ENCODE peak calls at places on chromosome 3, in eight cellular contexts. One of them, this sample, is unnamed.

GRCh38 chr3:171374260-171374659 is 85.9 kb downstream of the TNIK start:
- DNase-seq in IMR-90: peak; percentile 46
- DNase-seq in RWPE2: no peak
- DNase-seq in HCT116: no peak
- DNase-seq in psoas muscle: no peak
- DNase-seq in brain microvascular endothelial cell: no peak
- DNase-seq in stomach: no peak
- DNase-seq in colonic mucosa: no peak
- DNase-seq in this sample: peak; percentile 39

GRCh38 chr3:13234155-13234505 is 160.9 kb upstream of the IQSEC1 start:
- DNase-seq in colonic mucosa: no peak
- DNase-seq in brain microvascular endothelial cell: no peak
- DNase-seq in IMR-90: no peak
- DNase-seq in RWPE2: no peak
- DNase-seq in psoas muscle: no peak
- DNase-seq in stomach: no peak
- DNase-seq in HCT116: no peak
- DNase-seq in this sample: no peak

GRCh38 chr3:152891678-152892077 is 56.7 kb downstream of the P2RY1 start:
- DNase-seq in IMR-90: no peak
- DNase-seq in RWPE2: no peak
- DNase-seq in psoas muscle: no peak
- DNase-seq in colonic mucosa: no peak
- DNase-seq in stomach: no peak
- DNase-seq in HCT116: no peak
- DNase-seq in brain microvascular endothelial cell: no peak
- DNase-seq in this sample: no peak

GRCh38 chr3:58299839-58300516 is 6.1 kb upstream of the RPP14 start:
- DNase-seq in IMR-90: peak; percentile 73
- DNase-seq in colonic mucosa: no peak
- DNase-seq in HCT116: no peak
- DNase-seq in brain microvascular endothelial cell: peak; percentile 22
- DNase-seq in stomach: no peak
- DNase-seq in psoas muscle: no peak
- DNase-seq in RWPE2: no peak
- DNase-seq in this sample: peak; percentile 79

GRCh38 chr3:151327571-151328198 is 1.7 kb downstream of the P2RY13 start:
- DNase-seq in brain microvascular endothelial cell: no peak
- DNase-seq in stomach: no peak
- DNase-seq in IMR-90: peak; percentile 34
- DNase-seq in RWPE2: no peak
- DNase-seq in HCT116: no peak
- DNase-seq in colonic mucosa: no peak
- DNase-seq in psoas muscle: no peak
- DNase-seq in this sample: peak; percentile 24

GRCh38 chr3:39178553-39178952 is 13.8 kb downstream of the XIRP1 start:
- DNase-seq in IMR-90: peak; percentile 77
- DNase-seq in psoas muscle: no peak
- DNase-seq in HCT116: no peak
- DNase-seq in RWPE2: no peak
- DNase-seq in colonic mucosa: no peak
- DNase-seq in brain microvascular endothelial cell: no peak
- DNase-seq in stomach: no peak
- DNase-seq in this sample: no peak

GRCh38 chr3:158912621-158913020 is 110.8 kb downstream of the MFSD1 start:
- DNase-seq in colonic mucosa: no peak
- DNase-seq in stomach: no peak
- DNase-seq in RWPE2: no peak
- DNase-seq in brain microvascular endothelial cell: peak; percentile 15
- DNase-seq in psoas muscle: no peak
- DNase-seq in IMR-90: no peak
- DNase-seq in HCT116: no peak
- DNase-seq in this sample: no peak

GRCh38 chr3:123347691-123348264 is 101.1 kb downstream of the ADCY5 start:
- DNase-seq in colonic mucosa: no peak
- DNase-seq in HCT116: no peak
- DNase-seq in psoas muscle: no peak
- DNase-seq in IMR-90: no peak
- DNase-seq in RWPE2: peak; percentile 38
- DNase-seq in brain microvascular endothelial cell: no peak
- DNase-seq in stomach: no peak
- DNase-seq in this sample: no peak

GRCh38 chr3:170773682-170774081 is 96.3 kb downstream of the RPL22L1 start:
- DNase-seq in RWPE2: no peak
- DNase-seq in colonic mucosa: no peak
- DNase-seq in IMR-90: no peak
- DNase-seq in brain microvascular endothelial cell: no peak
- DNase-seq in psoas muscle: no peak
- DNase-seq in stomach: no peak
- DNase-seq in HCT116: no peak
- DNase-seq in this sample: no peak

GRCh38 chr3:64266065-64266874 is 41.0 kb upstream of the PRICKLE2 start:
- DNase-seq in IMR-90: peak; percentile 94
- DNase-seq in RWPE2: no peak
- DNase-seq in HCT116: no peak
- DNase-seq in brain microvascular endothelial cell: peak; percentile 81
- DNase-seq in stomach: no peak
- DNase-seq in psoas muscle: no peak
- DNase-seq in colonic mucosa: peak; percentile 19
- DNase-seq in this sample: no peak

GRCh38 chr3:193857996-193858395 is 265.0 kb downstream of the OPA1 start:
- DNase-seq in brain microvascular endothelial cell: no peak
- DNase-seq in IMR-90: peak; percentile 89
- DNase-seq in stomach: no peak
- DNase-seq in RWPE2: no peak
- DNase-seq in psoas muscle: no peak
- DNase-seq in HCT116: no peak
- DNase-seq in colonic mucosa: no peak
- DNase-seq in this sample: peak; percentile 97

GRCh38 chr3:183274609-183275008 is 21.6 kb downstream of the B3GNT5 start:
- DNase-seq in brain microvascular endothelial cell: no peak
- DNase-seq in IMR-90: no peak
- DNase-seq in colonic mucosa: no peak
- DNase-seq in stomach: no peak
- DNase-seq in psoas muscle: no peak
- DNase-seq in RWPE2: no peak
- DNase-seq in HCT116: no peak
- DNase-seq in this sample: no peak

GRCh38 chr3:143640774-143641173 is 207.5 kb downstream of the SLC9A9 start:
- DNase-seq in brain microvascular endothelial cell: no peak
- DNase-seq in IMR-90: no peak
- DNase-seq in RWPE2: no peak
- DNase-seq in HCT116: no peak
- DNase-seq in psoas muscle: no peak
- DNase-seq in stomach: no peak
- DNase-seq in colonic mucosa: no peak
- DNase-seq in this sample: no peak

GRCh38 chr3:102662223-102662622 is 227.4 kb downstream of the ZPLD1 start:
- DNase-seq in brain microvascular endothelial cell: no peak
- DNase-seq in RWPE2: no peak
- DNase-seq in colonic mucosa: no peak
- DNase-seq in stomach: no peak
- DNase-seq in HCT116: no peak
- DNase-seq in IMR-90: no peak
- DNase-seq in psoas muscle: no peak
- DNase-seq in this sample: no peak

GRCh38 chr3:101167341-101167740 is 153.0 kb downstream of the IMPG2 start:
- DNase-seq in RWPE2: no peak
- DNase-seq in colonic mucosa: no peak
- DNase-seq in HCT116: no peak
- DNase-seq in stomach: no peak
- DNase-seq in IMR-90: no peak
- DNase-seq in psoas muscle: no peak
- DNase-seq in brain microvascular endothelial cell: no peak
- DNase-seq in this sample: no peak

GRCh38 chr3:55692958-55693558 is 206.0 kb upstream of the WNT5A start:
- DNase-seq in IMR-90: peak; percentile 81
- DNase-seq in brain microvascular endothelial cell: peak; percentile 65
- DNase-seq in HCT116: no peak
- DNase-seq in RWPE2: no peak
- DNase-seq in colonic mucosa: no peak
- DNase-seq in stomach: no peak
- DNase-seq in psoas muscle: no peak
- DNase-seq in this sample: peak; percentile 42

GRCh38 chr3:45003859-45004258 is 22.2 kb upstream of the CLEC3B start:
- DNase-seq in IMR-90: no peak
- DNase-seq in HCT116: no peak
- DNase-seq in psoas muscle: no peak
- DNase-seq in colonic mucosa: no peak
- DNase-seq in RWPE2: no peak
- DNase-seq in stomach: no peak
- DNase-seq in brain microvascular endothelial cell: no peak
- DNase-seq in this sample: no peak

GRCh38 chr3:145088917-145089316 is 1072.1 kb downstream of the PLOD2 start:
- DNase-seq in colonic mucosa: no peak
- DNase-seq in stomach: no peak
- DNase-seq in HCT116: no peak
- DNase-seq in RWPE2: no peak
- DNase-seq in psoas muscle: no peak
- DNase-seq in IMR-90: no peak
- DNase-seq in brain microvascular endothelial cell: no peak
- DNase-seq in this sample: no peak

GRCh38 chr3:145089337-145089736 is 1071.6 kb downstream of the PLOD2 start:
- DNase-seq in HCT116: no peak
- DNase-seq in stomach: no peak
- DNase-seq in RWPE2: no peak
- DNase-seq in IMR-90: no peak
- DNase-seq in colonic mucosa: no peak
- DNase-seq in psoas muscle: no peak
- DNase-seq in brain microvascular endothelial cell: no peak
- DNase-seq in this sample: no peak

GRCh38 chr3:145087038-145087437 is 1073.9 kb downstream of the PLOD2 start:
- DNase-seq in stomach: no peak
- DNase-seq in colonic mucosa: no peak
- DNase-seq in IMR-90: no peak
- DNase-seq in psoas muscle: no peak
- DNase-seq in HCT116: no peak
- DNase-seq in RWPE2: no peak
- DNase-seq in brain microvascular endothelial cell: no peak
- DNase-seq in this sample: no peak
- H3K27ac ChIP-seq in stomach: no peak overlapping the region
- H3K27ac ChIP-seq in colonic mucosa: no peak overlapping the region
- H3K27ac ChIP-seq in IMR-90: no peak overlapping the region
- H3K27ac ChIP-seq in psoas muscle: no peak overlapping the region
- H3K27ac ChIP-seq in HCT116: no peak overlapping the region
- H3K27ac ChIP-seq in RWPE2: no peak overlapping the region
- H3K27ac ChIP-seq in brain microvascular endothelial cell: no peak overlapping the region
- H3K27ac ChIP-seq in this sample: peak overlapping the region; percentile 83

DNA sequence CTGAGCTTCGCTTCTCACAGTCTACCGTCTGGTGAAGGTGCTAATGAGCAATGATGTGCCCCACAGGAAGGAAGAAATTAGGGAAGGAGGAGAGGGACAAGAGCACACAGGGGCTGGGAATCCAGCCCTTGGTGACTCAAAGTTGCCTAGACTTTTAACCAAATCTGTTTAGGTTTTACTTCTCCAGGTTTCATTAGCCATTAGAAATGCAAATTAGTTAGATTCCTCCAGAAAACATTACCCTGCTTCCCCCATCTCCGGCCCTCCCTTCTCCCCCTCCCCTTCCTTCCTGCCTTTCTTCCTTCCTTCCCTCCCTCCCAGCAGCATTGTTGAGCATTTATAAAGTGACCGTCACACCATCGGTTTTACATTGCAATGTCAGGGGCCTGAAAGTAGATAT is 59.3 kb upstream of the UBE2E1 start:
- DNase-seq in RWPE2: no peak
- DNase-seq in colonic mucosa: no peak
- DNase-seq in psoas muscle: no peak
- DNase-seq in IMR-90: no peak
- DNase-seq in HCT116: no peak
- DNase-seq in stomach: no peak
- DNase-seq in brain microvascular endothelial cell: no peak
- DNase-seq in this sample: no peak
- H3K4me3 ChIP-seq in RWPE2: no peak overlapping the region
- H3K4me3 ChIP-seq in colonic mucosa: no peak overlapping the region
- H3K4me3 ChIP-seq in psoas muscle: no peak overlapping the region
- H3K4me3 ChIP-seq in IMR-90: no peak overlapping the region
- H3K4me3 ChIP-seq in HCT116: no peak overlapping the region
- H3K4me3 ChIP-seq in stomach: no peak overlapping the region
- H3K4me3 ChIP-seq in brain microvascular endothelial cell: no peak overlapping the region
- H3K4me3 ChIP-seq in this sample: no peak overlapping the region

GRCh38 chr3:66507631-66508260 is 6.9 kb upstream of the LRIG1 start:
- DNase-seq in IMR-90: no peak
- DNase-seq in stomach: no peak
- DNase-seq in HCT116: no peak
- DNase-seq in brain microvascular endothelial cell: no peak
- DNase-seq in colonic mucosa: no peak
- DNase-seq in RWPE2: no peak
- DNase-seq in psoas muscle: no peak
- DNase-seq in this sample: peak; percentile 74
- H3K27ac ChIP-seq in IMR-90: no peak overlapping the region
- H3K27ac ChIP-seq in stomach: no peak overlapping the region
- H3K27ac ChIP-seq in HCT116: no peak overlapping the region
- H3K27ac ChIP-seq in brain microvascular endothelial cell: no peak overlapping the region
- H3K27ac ChIP-seq in colonic mucosa: no peak overlapping the region
- H3K27ac ChIP-seq in RWPE2: no peak overlapping the region
- H3K27ac ChIP-seq in psoas muscle: no peak overlapping the region
- H3K27ac ChIP-seq in this sample: peak overlapping the region; percentile 61

GRCh38 chr3:129908417-129908816 is 14.9 kb upstream of the TMCC1 start:
- DNase-seq in IMR-90: no peak
- DNase-seq in RWPE2: no peak
- DNase-seq in HCT116: no peak
- DNase-seq in psoas muscle: no peak
- DNase-seq in stomach: no peak
- DNase-seq in colonic mucosa: no peak
- DNase-seq in brain microvascular endothelial cell: no peak
- DNase-seq in this sample: no peak
- H3K4me3 ChIP-seq in IMR-90: no peak overlapping the region
- H3K4me3 ChIP-seq in RWPE2: no peak overlapping the region
- H3K4me3 ChIP-seq in HCT116: no peak overlapping the region
- H3K4me3 ChIP-seq in psoas muscle: no peak overlapping the region
- H3K4me3 ChIP-seq in stomach: no peak overlapping the region
- H3K4me3 ChIP-seq in colonic mucosa: no peak overlapping the region
- H3K4me3 ChIP-seq in brain microvascular endothelial cell: no peak overlapping the region
- H3K4me3 ChIP-seq in this sample: no peak overlapping the region

GRCh38 chr3:69297525-69297924 is 88.4 kb downstream of the FRMD4B start:
- DNase-seq in stomach: no peak
- DNase-seq in RWPE2: no peak
- DNase-seq in IMR-90: no peak
- DNase-seq in brain microvascular endothelial cell: no peak
- DNase-seq in psoas muscle: no peak
- DNase-seq in HCT116: no peak
- DNase-seq in colonic mucosa: no peak
- DNase-seq in this sample: no peak
- H3K27ac ChIP-seq in stomach: no peak overlapping the region
- H3K27ac ChIP-seq in RWPE2: no peak overlapping the region
- H3K27ac ChIP-seq in IMR-90: no peak overlapping the region
- H3K27ac ChIP-seq in brain microvascular endothelial cell: no peak overlapping the region
- H3K27ac ChIP-seq in psoas muscle: no peak overlapping the region
- H3K27ac ChIP-seq in HCT116: no peak overlapping the region
- H3K27ac ChIP-seq in colonic mucosa: no peak overlapping the region
- H3K27ac ChIP-seq in this sample: peak overlapping the region; percentile 25